ENCODE peak calls at places on chromosomes 11 and 22, in five cellular contexts. G is OCI-LY7, V is MM.1S, P is hepatocyte, S is GM23248. Z is an unnamed sample. For H4K20me1, the result is how much of the 10 kb centered on the place peaks cover.

GRCh38 chr11:134019500-134019899 is 49.4 kb upstream of the JAM3 start:
- DNase-seq in P (no peak), G (no peak), V (no peak), S (no peak), Z (no peak)

GRCh38 chr11:17730137-17730536 is 4.4 kb upstream of the KCNC1 start:
- DNase-seq in S (no peak), G (no peak), V (no peak), P (no peak), Z (no peak)

GRCh38 chr11:42462558-42463310 is 849.1 kb upstream of the API5 start:
- DNase-seq in V (no peak), P (no peak), G (no peak), S (peak), Z (peak)

GRCh38 chr11:100870138-100870537 is 183.1 kb downstream of the ARHGAP42 start:
- DNase-seq in P (peak), S (no peak), V (no peak), G (no peak), Z (no peak)

GRCh38 chr11:17649696-17650600 is 69.4 kb upstream of the MYOD1 start:
- DNase-seq in G (no peak), P (no peak), V (no peak), S (no peak), Z (peak)

GRCh38 chr11:1946812-1947480 is at the start of gene MRPL23:
- DNase-seq in G (no peak), P (no peak), S (no peak), V (no peak), Z (no peak)

GRCh38 chr11:57566035-57566504 is 1.4 kb downstream of the UBE2L6 start:
- DNase-seq in P (peak), V (peak), G (peak), S (peak), Z (peak)

GRCh38 chr11:73914284-73914683 is 36.5 kb upstream of the DNAJB13 start:
- DNase-seq in V (no peak), G (no peak), S (no peak), P (no peak), Z (no peak)

GRCh38 chr11:62601114-62601363 is 626 bp downstream of the MTA2 start:
- DNase-seq in V (peak), S (peak), P (no peak), G (peak), Z (peak)

GRCh38 chr11:116913000-116913399 is 75.6 kb upstream of the APOA1 start:
- DNase-seq in P (no peak), V (no peak), S (peak), G (no peak), Z (peak)

GRCh38 chr22:36829370-36830002 is 12.7 kb upstream of the PVALB start:
- DNase-seq in G (no peak), P (no peak), V (no peak), S (no peak), Z (no peak)

GRCh38 chr22:43228330-43228729 is 41.4 kb upstream of the TTLL12 start:
- DNase-seq in S (peak), G (peak), V (no peak), P (peak), Z (peak)

GRCh38 chr22:23499845-23500500 is 80.1 kb downstream of the IGLL1 start:
- DNase-seq in G (no peak), P (no peak), V (no peak), S (no peak), Z (no peak)

GRCh38 chr11:76160856-76161255 is 45.4 kb downstream of the WNT11 start:
- DNase-seq in P (no peak), S (no peak), V (no peak), G (no peak), Z (no peak)

GRCh38 chr11:118689852-118690552 is 10.6 kb upstream of the TREH start:
- DNase-seq in S (peak), P (peak), G (peak), V (peak), Z (peak)

GRCh38 chr22:38262051-38262795 is 10.6 kb downstream of the TMEM184B start:
- DNase-seq in G (peak), V (peak), S (peak), P (no peak), Z (peak)

GRCh38 chr11:6646631-6647281 is 8.9 kb downstream of the DCHS1 start:
- DNase-seq in S (peak), P (peak), G (peak), V (no peak), Z (no peak)

GRCh38 chr22:23037429-23038333 is 32.6 kb upstream of the GNAZ start:
- DNase-seq in G (peak), P (no peak), V (no peak), S (no peak), Z (no peak)

GRCh38 chr22:22881116-22882032 is 6.2 kb upstream of the IGLL5 start:
- DNase-seq in P (no peak), S (no peak), G (peak), V (peak), Z (no peak)

DNA sequence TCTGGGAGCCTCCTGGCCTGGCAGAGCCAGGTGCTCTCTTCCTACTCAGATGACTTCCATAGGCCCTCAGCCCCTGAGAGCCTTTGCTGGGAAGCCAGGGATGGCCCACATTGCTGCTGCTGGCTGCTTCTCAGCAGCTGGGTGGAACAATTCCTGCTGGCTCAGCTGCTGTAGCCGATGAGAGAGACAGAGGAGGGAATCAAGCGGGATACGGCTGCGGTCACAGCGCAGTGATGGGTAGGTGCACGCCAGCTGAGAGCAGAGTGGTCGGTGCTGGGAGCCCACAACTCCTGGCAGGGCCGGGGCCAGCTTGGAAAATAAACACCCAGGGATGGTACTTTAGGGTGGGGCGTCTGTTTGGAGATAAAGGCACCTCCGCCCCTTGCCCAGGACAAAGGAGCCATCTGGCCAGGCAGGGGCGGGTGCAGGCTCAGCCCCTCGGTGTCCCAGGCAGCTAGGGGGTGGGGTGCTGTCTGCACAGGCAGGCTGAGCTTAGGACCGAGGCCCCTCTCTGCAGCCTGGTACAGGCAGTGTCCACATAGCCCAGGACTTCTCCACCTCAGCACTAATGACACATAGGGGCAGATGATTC is 480.5 kb downstream of the MIAT start:
- DNase-seq in S (no peak), V (no peak), G (no peak), P (no peak), Z (no peak)
- TF ChIP-seq EZH2phosphoT487 in S (no peak), V (no peak), G (no peak), P (no peak), Z (no peak)

GRCh38 chr22:17769013-17769715 is 5.1 kb downstream of the BID start:
- DNase-seq in S (no peak), G (no peak), V (no peak), P (no peak), Z (no peak)

GRCh38 chr22:17770180-17771077 is 3.8 kb downstream of the BID start:
- DNase-seq in P (no peak), S (no peak), V (no peak), G (no peak), Z (no peak)

GRCh38 chr22:17767236-17768065 is 6.8 kb downstream of the BID start:
- DNase-seq in V (no peak), S (no peak), P (no peak), G (no peak), Z (no peak)

GRCh38 chr22:17772249-17772962 is 1.9 kb downstream of the BID start:
- DNase-seq in P (no peak), V (no peak), S (peak), G (no peak), Z (peak)

DNA sequence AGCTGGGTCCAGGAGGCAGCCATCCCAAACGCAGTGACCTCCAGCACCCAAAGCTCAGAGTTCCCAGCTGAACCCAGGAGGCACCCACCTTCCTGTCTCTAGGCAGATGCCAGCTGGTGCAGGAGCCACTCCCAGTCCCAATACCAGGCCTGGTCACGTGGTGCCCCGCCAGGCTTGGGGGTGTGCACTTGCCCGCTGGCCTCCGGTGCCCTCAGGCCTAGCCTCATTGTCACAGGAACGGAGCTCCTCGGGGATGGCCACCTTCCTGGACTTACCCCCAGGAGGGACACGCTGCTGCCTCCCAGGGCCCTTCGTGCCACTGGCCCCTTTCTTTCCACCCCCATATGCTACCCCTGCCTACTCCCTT is 4.6 kb downstream of the BID start:
- DNase-seq in G (no peak), S (no peak), V (no peak), P (no peak), Z (no peak)
- H4K20me1 ChIP-seq in G (under half), S (under half), V (under half), P (under half), Z (under half)

GRCh38 chr22:19361501-19362103 is 69.9 kb downstream of the HIRA start:
- DNase-seq in S (no peak), V (no peak), G (peak), P (no peak), Z (no peak)
- TF ChIP-seq EZH2phosphoT487 in S (no peak), V (no peak), G (no peak), P (no peak), Z (no peak)

DNA sequence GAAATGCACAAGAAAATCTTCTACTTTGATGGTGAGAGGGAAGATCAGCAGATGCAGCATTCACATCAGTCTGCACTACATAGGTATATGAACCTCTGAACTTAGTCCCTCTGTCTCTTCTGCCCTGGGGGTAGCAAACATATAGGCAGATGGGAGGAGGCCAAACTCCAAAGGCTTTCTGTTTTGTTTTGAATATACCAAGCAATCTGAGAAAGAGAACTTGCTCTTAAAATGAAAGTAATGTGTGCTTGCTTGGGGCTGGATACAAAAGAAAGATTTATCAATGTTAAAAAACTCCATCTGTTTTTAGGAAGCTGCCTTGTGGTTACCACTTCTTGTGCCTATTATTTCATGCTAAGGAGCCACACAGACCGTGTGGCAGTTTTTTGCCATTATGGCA is 124.5 kb downstream of the APIP start:
- DNase-seq in P (no peak), S (no peak), G (no peak), V (peak), Z (no peak)
- H4K20me1 ChIP-seq in P (under half), S (under half), G (under half), V (under half), Z (under half)